ENCODE peak calls at places on chromosomes 1 and 21, in six cellular contexts. Z is GOT3, Q is GM13977, N is fibroblast of the conjunctiva, V is right cardiac atrium, K is WTC11. T is an unnamed sample.

GRCh38 chr1:47816325-47817071 is 180.7 kb downstream of the TRABD2B start:
- DNase-seq in Q (no peak), K (no peak), Z (no peak), N (no peak), V (no peak), T (no peak)

GRCh38 chr1:156794506-156795373 is 21.9 kb downstream of the SH2D2A start:
- DNase-seq in Z (no peak), V (no peak), K (no peak), N (no peak), Q (no peak), T (no peak)

GRCh38 chr1:978835-979743 is 2.8 kb downstream of the PERM1 start:
- DNase-seq in Z (no peak), N (no peak), Q (no peak), K (no peak), V (peak), T (no peak)

GRCh38 chr1:174789399-174789798 is 210.3 kb upstream of the CACYBP start:
- DNase-seq in Z (no peak), V (no peak), N (peak), K (no peak), Q (peak), T (no peak)

GRCh38 chr1:186980400-186980799 is 151.7 kb downstream of the PLA2G4A start:
- DNase-seq in N (no peak), Z (no peak), V (no peak), Q (no peak), K (no peak), T (no peak)

GRCh38 chr1:198387587-198387986 is 152.9 kb downstream of the ATP6V1G3 start:
- DNase-seq in Q (no peak), N (no peak), Z (no peak), K (no peak), V (no peak), T (no peak)

GRCh38 chr1:114319480-114319879 is 165.8 kb upstream of the SYT6 start:
- DNase-seq in N (no peak), Q (no peak), V (no peak), Z (no peak), K (no peak), T (no peak)

GRCh38 chr1:83791821-83792437 is 207.0 kb downstream of the TTLL7 start:
- DNase-seq in N (no peak), K (no peak), Q (no peak), V (no peak), Z (no peak), T (no peak)

GRCh38 chr1:25799758-25800537 is at the start of gene SELENON:
- DNase-seq in Q (peak), V (peak), N (no peak), Z (no peak), K (peak), T (peak)

GRCh38 chr1:167634435-167634834 is 4.4 kb downstream of the RCSD1 start:
- DNase-seq in N (no peak), K (no peak), V (no peak), Q (no peak), Z (no peak), T (no peak)

GRCh38 chr21:21612446-21612845 is 614.2 kb downstream of the NCAM2 start:
- DNase-seq in K (no peak), Q (no peak), Z (no peak), N (peak), V (no peak), T (no peak)

GRCh38 chr21:41768371-41769042 is 1.7 kb upstream of the RIPK4 start:
- DNase-seq in Q (peak), K (peak), N (no peak), Z (no peak), V (no peak), T (peak)

GRCh38 chr1:201022824-201023516 is 544 bp downstream of the KIF21B start:
- DNase-seq in K (peak), Q (no peak), V (peak), N (no peak), Z (no peak), T (no peak)

GRCh38 chr1:210448293-210448892 is 119.7 kb downstream of the HHAT start:
- DNase-seq in N (peak), Z (no peak), Q (peak), V (no peak), K (no peak), T (peak)

GRCh38 chr1:209674957-209675566 is at the start of gene G0S2:
- DNase-seq in N (peak), Q (no peak), Z (no peak), V (peak), K (peak), T (peak)

GRCh38 chr1:147539122-147539575 is 2.2 kb upstream of the BCL9 start:
- DNase-seq in Q (no peak), K (no peak), Z (no peak), N (peak), V (no peak), T (no peak)

GRCh38 chr1:165824269-165824643 is 3.2 kb upstream of the UCK2 start:
- DNase-seq in Q (no peak), Z (no peak), N (no peak), V (no peak), K (no peak), T (no peak)

GRCh38 chr1:20266141-20266540 is 24.5 kb upstream of the VWA5B1 start:
- DNase-seq in K (no peak), N (no peak), V (no peak), Z (no peak), Q (no peak), T (no peak)

GRCh38 chr1:23720256-23720995 is 22.8 kb upstream of the ELOA start:
- DNase-seq in N (no peak), Q (peak), V (no peak), K (no peak), Z (no peak), T (no peak)